ENCODE peak calls at places on chromosome 5, in seven cellular contexts. Y is WTC11, V is right atrium auricular region, H is tibial artery, O is transverse colon, J is cardiac fibroblast, P is WERI-Rb-1. C is an unnamed sample.

GRCh38 chr5:159412284-159413046 is 82.2 kb upstream of the IL12B start:
- DNase-seq in J (peak), Y (no peak), H (no peak), O (peak), V (no peak), P (no peak), C (peak)

GRCh38 chr5:9617191-9617590 is 13.0 kb downstream of the TAS2R1 start:
- DNase-seq in Y (no peak), O (no peak), H (no peak), J (no peak), P (peak), V (no peak), C (no peak)

GRCh38 chr5:57082441-57083067 is 91.3 kb upstream of the GPBP1 start:
- DNase-seq in V (no peak), Y (no peak), H (no peak), O (no peak), J (peak), P (no peak), C (no peak)

GRCh38 chr5:124034963-124035362 is 523.0 kb downstream of the CSNK1G3 start:
- DNase-seq in H (no peak), V (no peak), J (no peak), P (no peak), O (no peak), Y (no peak), C (no peak)

GRCh38 chr5:158967566-158967965 is 132.2 kb downstream of the EBF1 start:
- DNase-seq in P (no peak), J (peak), O (no peak), H (no peak), Y (no peak), V (no peak), C (no peak)

GRCh38 chr5:100898504-100899346 is 4.4 kb downstream of the ST8SIA4 start:
- DNase-seq in H (no peak), Y (no peak), P (no peak), J (no peak), V (no peak), O (no peak), C (no peak)

GRCh38 chr5:170337055-170337454 is 39.5 kb upstream of the LCP2 start:
- DNase-seq in H (no peak), J (no peak), Y (no peak), P (no peak), O (no peak), V (no peak), C (no peak)

GRCh38 chr5:55749387-55749786 is 11.5 kb downstream of the DDX4 start:
- DNase-seq in H (no peak), O (no peak), V (no peak), P (no peak), J (no peak), Y (no peak), C (no peak)

GRCh38 chr5:41371741-41372140 is 138.7 kb downstream of the PLCXD3 start:
- DNase-seq in H (no peak), Y (no peak), O (no peak), J (peak), V (no peak), P (no peak), C (no peak)

GRCh38 chr5:56169281-56169680 is 63.8 kb downstream of the ANKRD55 start:
- DNase-seq in P (no peak), H (no peak), Y (no peak), V (no peak), J (no peak), O (no peak), C (no peak)

GRCh38 chr5:108884736-108885135 is 137.0 kb downstream of the FER start:
- DNase-seq in Y (no peak), P (no peak), H (no peak), J (peak), O (no peak), V (no peak), C (no peak)

GRCh38 chr5:167058481-167058880 is 1233.0 kb upstream of the WWC1 start:
- DNase-seq in O (no peak), Y (no peak), J (no peak), P (no peak), H (no peak), V (no peak), C (no peak)

GRCh38 chr5:63963080-63963735 is 963 bp upstream of the HTR1A start:
- DNase-seq in J (peak), P (peak), Y (peak), H (no peak), V (no peak), O (peak), C (no peak)

GRCh38 chr5:176541338-176542134 is 4.3 kb upstream of the RNF44 start:
- DNase-seq in V (no peak), O (peak), P (peak), Y (peak), J (peak), H (no peak), C (no peak)

GRCh38 chr5:91020065-91020800 is 362.9 kb downstream of the ARRDC3 start:
- DNase-seq in P (no peak), V (no peak), Y (no peak), J (peak), O (no peak), H (no peak), C (no peak)

GRCh38 chr5:54387659-54388232 is 67.8 kb upstream of the HSPB3 start:
- DNase-seq in H (no peak), Y (no peak), O (no peak), P (no peak), V (no peak), J (peak), C (no peak)

GRCh38 chr5:157912621-157913325 is 53.8 kb upstream of the CLINT1 start:
- DNase-seq in H (no peak), J (no peak), O (peak), V (no peak), Y (no peak), P (no peak), C (no peak)

GRCh38 chr5:178155065-178155464 is 1.4 kb upstream of the NHP2 start:
- DNase-seq in O (no peak), V (no peak), Y (no peak), H (no peak), P (no peak), J (no peak), C (no peak)

GRCh38 chr5:139551490-139551889 is 9.6 kb upstream of the UBE2D2 start:
- DNase-seq in P (no peak), O (no peak), Y (no peak), H (no peak), J (no peak), V (no peak), C (no peak)

GRCh38 chr5:1299961-1300360 is 5.1 kb upstream of the TERT start:
- DNase-seq in H (no peak), V (no peak), J (no peak), O (no peak), P (peak), Y (no peak), C (no peak)

GRCh38 chr5:161094411-161094810 is 242.4 kb upstream of the ATP10B start:
- DNase-seq in P (no peak), O (no peak), J (peak), Y (no peak), H (no peak), V (no peak), C (no peak)

GRCh38 chr5:42951847-42952411 is 88.2 kb downstream of the ANXA2R start:
- DNase-seq in Y (no peak), P (no peak), V (no peak), H (no peak), O (peak), J (peak), C (peak)

GRCh38 chr5:169100735-169101075 is 200.2 kb downstream of the SLIT3 start:
- DNase-seq in J (peak), P (no peak), O (no peak), V (no peak), H (no peak), Y (no peak), C (no peak)

GRCh38 chr5:54904425-54904824 is 81.0 kb downstream of the ESM1 start:
- DNase-seq in Y (peak), H (no peak), P (no peak), V (no peak), O (no peak), J (peak), C (no peak)

GRCh38 chr5:169116961-169117461 is 183.9 kb downstream of the SLIT3 start:
- DNase-seq in H (peak), J (peak), O (no peak), P (peak), Y (peak), V (no peak), C (no peak)

GRCh38 chr5:151023047-151023615 is 2.7 kb downstream of the GPX3 start:
- DNase-seq in O (no peak), V (peak), H (peak), Y (no peak), J (peak), P (no peak), C (no peak)

GRCh38 chr5:102747386-102748166 is 7.5 kb upstream of the PAM start:
- DNase-seq in O (no peak), P (no peak), H (no peak), V (no peak), J (no peak), Y (no peak), C (no peak)

GRCh38 chr5:94463739-94464138 is 154.7 kb downstream of the KIAA0825 start:
- DNase-seq in P (no peak), Y (no peak), H (no peak), V (no peak), O (no peak), J (peak), C (no peak)

GRCh38 chr5:59522201-59522831 is 371.2 kb downstream of the PDE4D start:
- DNase-seq in Y (no peak), H (no peak), J (no peak), O (no peak), P (no peak), V (no peak), C (no peak)

GRCh38 chr5:143594913-143595818 is 191.7 kb upstream of the NR3C1 start:
- DNase-seq in Y (no peak), J (no peak), O (no peak), V (no peak), P (peak), H (no peak), C (no peak)

GRCh38 chr5:111259636-111260035 is 35.5 kb downstream of the CAMK4 start:
- DNase-seq in H (no peak), J (no peak), V (no peak), P (no peak), Y (no peak), O (no peak), C (no peak)

GRCh38 chr5:56566374-56567249 is 248.7 kb upstream of the MAP3K1 start:
- DNase-seq in H (no peak), O (no peak), V (no peak), J (no peak), Y (no peak), P (no peak), C (no peak)

GRCh38 chr5:89374818-89375521 is 492.0 kb upstream of the MEF2C start:
- DNase-seq in V (no peak), H (no peak), Y (no peak), P (no peak), O (no peak), J (no peak), C (no peak)

DNA sequence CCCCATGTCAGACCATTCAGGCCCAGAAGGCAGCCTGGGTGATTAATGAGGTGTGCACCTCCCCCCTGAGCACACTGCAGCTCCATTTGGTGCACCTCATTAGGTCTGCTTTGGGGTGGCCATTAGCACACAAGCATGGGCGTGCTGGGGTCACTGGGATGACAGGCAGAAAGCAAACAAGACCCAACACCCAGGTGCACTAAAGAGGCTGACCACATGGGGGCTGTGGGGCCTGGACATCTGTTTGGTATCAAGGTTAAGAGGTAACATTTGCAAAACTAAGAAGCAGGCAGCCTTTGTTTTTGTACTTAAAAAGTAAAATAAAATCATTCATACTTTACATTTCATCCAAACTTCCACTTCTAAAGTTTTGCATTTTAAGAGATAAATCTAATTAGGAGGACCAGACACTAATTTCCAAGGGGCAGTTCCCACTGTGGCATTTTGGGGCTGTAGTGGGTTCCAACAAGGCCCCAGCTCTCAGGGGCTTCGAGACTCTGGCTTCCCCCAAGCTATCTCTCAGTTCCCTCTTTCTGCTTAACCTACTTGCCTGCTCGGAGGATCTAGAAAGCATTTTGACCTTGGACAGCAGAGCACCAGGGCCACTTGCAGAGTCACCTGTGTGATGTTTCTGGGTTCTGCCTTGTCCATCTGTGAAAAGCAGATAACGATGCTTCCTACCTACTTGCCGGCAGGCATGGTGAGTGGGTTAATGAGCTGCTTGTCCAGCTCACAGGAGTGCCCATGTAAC is 175.6 kb downstream of the MED10 start:
- DNase-seq in H (no peak), Y (peak), V (no peak), J (no peak), P (peak), O (no peak), C (no peak)
- TF ChIP-seq CTCF in H (no peak), Y (no peak), V (no peak), J (no peak), P (peak), O (no peak), C (no peak)

DNA sequence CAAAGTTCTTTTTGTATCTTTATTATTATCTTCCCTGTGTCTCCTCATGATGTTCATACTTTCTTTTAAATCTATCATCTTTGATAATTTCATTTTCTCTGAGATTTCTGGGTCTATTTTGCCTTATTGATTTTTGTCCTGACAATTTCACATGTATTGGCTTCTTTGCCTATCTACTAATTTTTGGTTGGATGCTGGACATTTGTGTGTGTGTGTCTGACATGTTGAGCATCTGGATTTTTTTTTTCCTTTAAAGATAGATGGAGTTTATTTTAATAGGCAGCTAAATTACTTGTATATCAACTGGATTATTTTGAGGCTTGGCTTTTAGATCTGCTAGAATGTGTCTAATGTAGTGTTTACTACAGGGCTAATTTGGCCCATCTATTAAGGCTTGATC is 178.0 kb upstream of the MOCS2 start:
- DNase-seq in H (no peak), V (no peak), O (no peak), P (no peak), Y (no peak), J (no peak), C (no peak)
- TF ChIP-seq CTCF in H (no peak), V (no peak), O (no peak), P (no peak), Y (no peak), J (no peak), C (no peak)

GRCh38 chr5:149829954-149830353 is 99.8 kb downstream of the PPARGC1B start:
- DNase-seq in J (no peak), Y (no peak), V (no peak), O (no peak), P (no peak), H (no peak), C (no peak)
- TF ChIP-seq CTCF in J (peak), Y (no peak), V (peak), O (no peak), P (peak), H (no peak), C (no peak)

GRCh38 chr5:13704401-13704800 is 240.1 kb downstream of the DNAH5 start:
- DNase-seq in O (no peak), V (no peak), P (no peak), J (no peak), Y (no peak), H (no peak), C (no peak)

GRCh38 chr5:13708432-13708831 is 236.1 kb downstream of the DNAH5 start:
- DNase-seq in H (no peak), P (no peak), J (no peak), O (no peak), V (no peak), Y (no peak), C (no peak)

DNA sequence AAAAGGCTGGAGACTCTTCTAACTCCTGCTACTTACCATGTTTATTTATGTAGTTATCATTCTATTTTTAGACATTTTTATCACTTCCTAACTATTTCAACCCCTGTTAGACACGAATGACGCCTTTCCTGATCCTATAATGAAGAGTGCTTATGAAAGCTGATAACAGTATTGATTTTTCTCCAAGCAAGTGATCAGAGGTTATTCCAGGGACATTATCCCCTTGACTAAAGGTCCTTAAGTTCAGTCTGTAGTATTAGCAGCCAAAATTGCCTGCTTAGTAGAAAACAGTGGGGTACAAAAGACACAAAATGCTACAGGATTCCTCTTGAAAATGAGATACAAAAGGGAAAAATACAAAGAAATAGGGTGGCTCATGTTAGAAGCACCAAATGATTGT is 235.6 kb downstream of the DNAH5 start:
- DNase-seq in P (no peak), Y (no peak), V (no peak), O (no peak), J (no peak), H (no peak), C (no peak)
- TF ChIP-seq CTCF in P (no peak), Y (no peak), V (no peak), O (no peak), J (no peak), H (no peak), C (no peak)

GRCh38 chr5:99169309-99169708 is 240.5 kb upstream of the CHD1 start:
- DNase-seq in O (no peak), Y (no peak), H (no peak), P (no peak), V (no peak), J (peak), C (no peak)
- TF ChIP-seq CTCF in O (no peak), Y (no peak), H (no peak), P (peak), V (peak), J (no peak), C (no peak)

GRCh38 chr5:26569241-26569928 is 469.0 kb downstream of the CDH9 start:
- DNase-seq in Y (no peak), V (no peak), P (no peak), J (no peak), O (no peak), H (no peak), C (no peak)

GRCh38 chr5:26569929-26570258 is 468.5 kb downstream of the CDH9 start:
- DNase-seq in P (no peak), H (no peak), O (no peak), Y (no peak), J (no peak), V (no peak), C (no peak)

GRCh38 chr5:26568316-26568715 is 470.1 kb downstream of the CDH9 start:
- DNase-seq in Y (no peak), J (no peak), H (no peak), V (no peak), O (no peak), P (no peak), C (no peak)

GRCh38 chr5:26563979-26564378 is 474.4 kb downstream of the CDH9 start:
- DNase-seq in O (no peak), Y (no peak), P (no peak), H (no peak), V (no peak), J (no peak), C (no peak)
- TF ChIP-seq CTCF in O (no peak), Y (no peak), P (no peak), H (no peak), V (no peak), J (no peak), C (no peak)

C was measured in CD14-positive monocyte.